ENCODE peak calls at places on chromosomes 2 and 18, in seven cellular contexts. Z is K562, I is tibial nerve, E is adrenal gland, X is HCT116, P is uterus, R is transverse colon. C is an unnamed sample.
A peak's percentile ranks its signal among the peaks of the same experiment; 100 is the strongest.

GRCh38 chr18:56615738-56616520 is 22.5 kb downstream of the TXNL1 start:
- DNase-seq in Z (no peak), I (no peak), E (no peak), X (no peak), P (no peak), R (peak; percentile 20), C (no peak)

GRCh38 chr2:47058061-47058931 is 96.8 kb downstream of the STPG4 start:
- DNase-seq in Z (no peak), I (no peak), E (peak; percentile 73), X (no peak), P (peak; percentile 84), R (peak; percentile 54), C (no peak)

GRCh38 chr2:171225302-171225980 is 64.7 kb upstream of the TLK1 start:
- DNase-seq in Z (no peak), I (no peak), E (no peak), X (peak; percentile 88), P (no peak), R (no peak), C (no peak)

GRCh38 chr2:161426788-161427412 is 10.8 kb downstream of the TBR1 start:
- DNase-seq in Z (no peak), I (no peak), E (no peak), X (no peak), P (no peak), R (no peak), C (peak; percentile 35)

GRCh38 chr2:232214053-232214452 is 164.5 kb upstream of the ALPP start:
- DNase-seq in Z (no peak), I (no peak), E (no peak), X (no peak), P (no peak), R (no peak), C (no peak)

GRCh38 chr2:121695179-121695451 is 41.6 kb downstream of the NIFK start:
- DNase-seq in Z (no peak), I (no peak), E (no peak), X (no peak), P (no peak), R (no peak), C (no peak)

GRCh38 chr2:7992612-7993596 is 689.0 kb upstream of the ID2 start:
- DNase-seq in Z (no peak), I (no peak), E (no peak), X (no peak), P (no peak), R (no peak), C (peak; percentile 11)

GRCh38 chr18:9766076-9766481 is 58.0 kb downstream of the RAB31 start:
- DNase-seq in Z (no peak), I (no peak), E (peak; percentile 73), X (no peak), P (no peak), R (no peak), C (no peak)

GRCh38 chr2:157328133-157328532 is 2.5 kb upstream of the ERMN start:
- DNase-seq in Z (no peak), I (no peak), E (no peak), X (no peak), P (no peak), R (no peak), C (no peak)

DNA sequence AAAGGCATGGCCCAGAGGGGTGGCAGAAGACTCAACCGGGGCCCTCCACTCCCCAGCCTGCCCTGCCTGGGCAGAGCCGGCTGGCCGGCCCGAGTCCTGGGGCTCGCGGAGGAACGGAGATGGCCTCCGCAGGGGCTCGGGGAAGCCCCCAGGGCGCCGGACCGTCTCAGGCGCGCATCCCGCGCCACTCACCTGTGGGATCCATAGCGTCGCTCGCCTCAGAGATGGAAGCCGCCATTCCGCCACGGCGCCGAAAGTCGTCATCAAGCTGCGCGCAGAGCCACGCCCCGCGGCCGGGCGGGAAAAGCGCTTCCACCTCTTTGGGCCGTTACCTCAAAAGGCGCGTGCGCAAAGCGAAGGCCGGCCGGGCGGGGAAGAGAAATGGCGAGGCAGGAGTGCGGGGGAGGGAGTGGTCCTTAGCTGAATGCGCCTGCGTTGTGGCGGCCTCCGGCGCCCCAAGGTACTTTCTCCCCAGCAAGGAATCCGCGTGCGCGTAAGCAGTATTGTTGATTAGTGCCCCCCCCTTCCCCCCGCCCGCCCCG is at the start of gene SMPD4:
- DNase-seq in Z (peak; percentile 75), I (peak; percentile 92), E (peak; percentile 97), X (peak; percentile 90), P (peak; percentile 97), R (peak; percentile 98), C (peak; percentile 98)
- TF ChIP-seq POLR2A in Z (peak; percentile 73), I (no peak), E (peak; percentile 19), X (no peak), P (no peak), R (peak; percentile 55), C (peak; percentile 62)

GRCh38 chr2:197196737-197197136 is 113.8 kb downstream of the ANKRD44 start:
- DNase-seq in Z (no peak), I (no peak), E (no peak), X (no peak), P (no peak), R (no peak), C (no peak)

GRCh38 chr2:197200056-197200455 is 110.5 kb downstream of the ANKRD44 start:
- DNase-seq in Z (no peak), I (no peak), E (no peak), X (no peak), P (no peak), R (no peak), C (no peak)

GRCh38 chr2:197197808-197198409 is 112.7 kb downstream of the ANKRD44 start:
- DNase-seq in Z (no peak), I (no peak), E (no peak), X (no peak), P (no peak), R (no peak), C (no peak)

GRCh38 chr2:197200657-197201056 is 109.9 kb downstream of the ANKRD44 start:
- DNase-seq in Z (no peak), I (no peak), E (no peak), X (no peak), P (no peak), R (no peak), C (no peak)

GRCh38 chr2:197198890-197199289 is 111.7 kb downstream of the ANKRD44 start:
- DNase-seq in Z (no peak), I (no peak), E (peak; percentile 49), X (no peak), P (peak; percentile 43), R (peak; percentile 79), C (peak; percentile 12)
- TF ChIP-seq POLR2A in Z (no peak), I (no peak), E (no peak), X (no peak), P (no peak), R (peak; percentile 35), C (no peak)

GRCh38 chr2:38076710-38077430 is 919 bp upstream of the CYP1B1 start:
- DNase-seq in Z (peak; percentile 20), I (peak; percentile 68), E (peak; percentile 90), X (peak; percentile 48), P (peak; percentile 82), R (peak; percentile 63), C (peak; percentile 74)
- TF ChIP-seq POLR2A in Z (no peak), I (peak; percentile 15), E (peak; percentile 14), X (no peak), P (peak; percentile 57), R (no peak), C (peak; percentile 15)

GRCh38 chr2:66850406-66850805 is 415.5 kb downstream of the MEIS1 start:
- DNase-seq in Z (no peak), I (no peak), E (no peak), X (no peak), P (no peak), R (peak; percentile 14), C (no peak)
- TF ChIP-seq POLR2A in Z (no peak), I (no peak), E (no peak), X (no peak), P (no peak), R (no peak), C (no peak)

DNA sequence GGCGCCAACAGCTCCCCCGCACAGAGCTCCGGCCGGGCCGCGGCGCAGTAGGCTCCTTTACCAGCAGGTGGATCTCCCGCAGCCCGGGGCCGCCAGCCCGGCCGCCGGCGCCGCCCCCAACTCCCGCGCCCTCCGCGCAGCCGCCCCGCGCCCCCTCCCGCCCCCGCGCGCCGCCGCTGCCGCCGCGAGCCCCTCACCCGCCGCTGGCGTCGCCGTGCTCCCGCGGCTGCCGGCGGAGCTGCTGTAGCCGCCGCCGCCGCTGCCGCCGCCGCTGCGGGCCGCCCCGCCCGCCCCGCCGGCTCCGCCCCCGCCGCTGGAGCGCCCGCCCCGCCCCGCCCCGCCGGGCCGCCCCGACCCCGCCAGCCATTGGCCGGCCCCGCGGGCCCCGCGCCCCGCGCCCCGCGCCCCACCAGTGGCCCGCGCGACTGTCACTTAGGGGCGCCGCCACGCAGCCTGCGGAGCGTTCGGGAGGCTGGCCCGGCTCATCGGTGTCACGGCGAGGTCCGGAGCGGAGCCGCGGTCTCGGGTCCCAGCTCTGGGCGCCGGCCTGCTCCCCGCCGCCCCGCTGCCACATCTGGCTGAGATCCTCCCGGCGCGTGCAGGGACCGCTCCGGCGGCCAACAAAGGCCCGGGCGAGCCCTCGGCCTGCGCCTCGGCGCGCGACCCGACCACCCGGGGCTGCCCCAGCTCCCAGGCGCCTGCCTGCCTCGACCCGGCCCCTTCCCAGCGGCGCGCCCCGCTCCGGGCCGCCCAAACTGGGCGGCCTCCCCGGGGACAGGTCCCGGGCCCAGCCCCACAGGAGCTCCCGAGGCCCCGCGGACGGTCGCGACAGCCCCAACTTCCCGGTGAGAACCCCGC is at the start of gene MGAT4A:
- DNase-seq in Z (peak; percentile 93), I (peak; percentile 39), E (peak; percentile 74), X (no peak), P (peak; percentile 63), R (peak; percentile 88), C (peak; percentile 70)
- TF ChIP-seq POLR2A in Z (no peak), I (peak; percentile 57), E (peak; percentile 77), X (no peak), P (peak; percentile 80), R (peak; percentile 75), C (no peak)